ENCODE peak calls at places on chromosome 20, in six cellular contexts. H is fibroblast of lung, U is upper lobe of right lung, P is tibial nerve, E is right atrium auricular region, F is ovary. O is an unnamed sample.

GRCh38 chr20:38950254-38950653 is 11.9 kb upstream of the DHX35 start:
- DNase-seq in H (no peak), U (no peak), P (no peak), E (no peak), F (no peak), O (no peak)

GRCh38 chr20:19285424-19285823 is 73.0 kb downstream of the SLC24A3 start:
- DNase-seq in H (no peak), U (no peak), P (no peak), E (peak; percentile 50), F (no peak), O (no peak)

GRCh38 chr20:2707353-2708072 is 14.9 kb downstream of the EBF4 start:
- DNase-seq in H (no peak), U (no peak), P (no peak), E (peak; percentile 5), F (no peak), O (no peak)

GRCh38 chr20:7693761-7694160 is 246.5 kb downstream of the HAO1 start:
- DNase-seq in H (peak; percentile 91), U (no peak), P (no peak), E (no peak), F (no peak), O (no peak)

GRCh38 chr20:23629017-23629541 is 8.7 kb downstream of the CST3 start:
- DNase-seq in H (peak; percentile 81), U (no peak), P (peak; percentile 65), E (peak; percentile 83), F (no peak), O (peak; percentile 43)

GRCh38 chr20:58294497-58295455 is 14.7 kb upstream of the RAB22A start:
- DNase-seq in H (no peak), U (no peak), P (no peak), E (no peak), F (no peak), O (no peak)

GRCh38 chr20:1562622-1563021 is 5.1 kb upstream of the SIRPD start:
- DNase-seq in H (no peak), U (no peak), P (no peak), E (no peak), F (no peak), O (no peak)

GRCh38 chr20:44747166-44748004 is 1.7 kb downstream of the KCNK15 start:
- DNase-seq in H (peak; percentile 60), U (peak; percentile 83), P (peak; percentile 62), E (peak; percentile 85), F (peak; percentile 81), O (no peak)

GRCh38 chr20:39259010-39259803 is 297.1 kb downstream of the DHX35 start:
- DNase-seq in H (no peak), U (no peak), P (no peak), E (peak; percentile 32), F (no peak), O (no peak)

GRCh38 chr20:6067765-6068318 is 14.0 kb upstream of the LRRN4 start:
- DNase-seq in H (no peak), U (no peak), P (no peak), E (no peak), F (no peak), O (no peak)

GRCh38 chr20:6071162-6071695 is 17.4 kb upstream of the LRRN4 start:
- DNase-seq in H (no peak), U (no peak), P (no peak), E (no peak), F (no peak), O (no peak)

GRCh38 chr20:6074145-6074561 is 20.3 kb upstream of the LRRN4 start:
- DNase-seq in H (no peak), U (no peak), P (no peak), E (no peak), F (no peak), O (no peak)

GRCh38 chr20:6066582-6066981 is 12.7 kb upstream of the LRRN4 start:
- DNase-seq in H (no peak), U (no peak), P (no peak), E (no peak), F (no peak), O (no peak)

GRCh38 chr20:6069669-6070068 is 15.8 kb upstream of the LRRN4 start:
- DNase-seq in H (no peak), U (no peak), P (no peak), E (no peak), F (no peak), O (no peak)
- H3K27ac ChIP-seq in H (no peak overlapping the region), U (no peak overlapping the region), P (no peak overlapping the region), E (no peak overlapping the region), F (no peak overlapping the region), O (no peak overlapping the region)

DNA sequence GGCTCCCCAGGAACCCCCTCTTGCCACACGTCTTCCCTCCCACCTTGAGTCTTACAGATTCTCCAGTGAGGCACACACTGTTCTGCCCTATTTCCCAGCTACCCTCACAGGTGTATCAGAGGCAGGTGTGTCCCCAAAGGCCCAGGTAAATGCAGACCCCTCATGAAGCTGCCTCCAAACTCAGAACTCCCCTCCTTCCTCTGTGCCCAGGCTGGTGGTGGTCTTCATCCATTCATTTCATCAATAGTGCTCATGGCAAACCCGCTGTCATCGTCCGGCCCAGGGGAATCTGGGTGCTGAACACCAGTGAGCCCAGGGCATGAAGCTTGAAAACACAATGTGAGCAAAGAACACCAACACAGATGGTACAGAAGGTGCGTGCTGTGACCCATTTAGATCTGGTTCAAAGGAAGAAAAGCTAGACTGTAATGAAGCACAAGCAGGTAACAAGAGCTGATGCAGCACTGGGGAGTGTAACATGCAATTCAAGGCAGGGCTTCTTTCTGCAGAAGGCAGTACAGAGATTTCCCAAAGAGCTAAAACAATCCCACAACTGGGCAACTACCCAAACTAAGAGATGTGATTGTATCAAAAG is 213.2 kb downstream of the SYNDIG1 start:
- DNase-seq in H (no peak), U (peak; percentile 46), P (no peak), E (no peak), F (no peak), O (no peak)
- H3K36me3 ChIP-seq in H (no peaks in the 10 kb centered on the region), U (no peaks in the 10 kb centered on the region), P (no peaks in the 10 kb centered on the region), E (no peaks in the 10 kb centered on the region), F (no peaks in the 10 kb centered on the region), O (no peaks in the 10 kb centered on the region)

GRCh38 chr20:17663040-17663399 is 19.0 kb downstream of the RRBP1 start:
- DNase-seq in H (no peak), U (no peak), P (no peak), E (no peak), F (no peak), O (no peak)
- H3K27ac ChIP-seq in H (peak overlapping the region; percentile 61), U (no peak overlapping the region), P (peak overlapping the region; percentile 68), E (peak overlapping the region; percentile 77), F (peak overlapping the region; percentile 46), O (no peak overlapping the region)

DNA sequence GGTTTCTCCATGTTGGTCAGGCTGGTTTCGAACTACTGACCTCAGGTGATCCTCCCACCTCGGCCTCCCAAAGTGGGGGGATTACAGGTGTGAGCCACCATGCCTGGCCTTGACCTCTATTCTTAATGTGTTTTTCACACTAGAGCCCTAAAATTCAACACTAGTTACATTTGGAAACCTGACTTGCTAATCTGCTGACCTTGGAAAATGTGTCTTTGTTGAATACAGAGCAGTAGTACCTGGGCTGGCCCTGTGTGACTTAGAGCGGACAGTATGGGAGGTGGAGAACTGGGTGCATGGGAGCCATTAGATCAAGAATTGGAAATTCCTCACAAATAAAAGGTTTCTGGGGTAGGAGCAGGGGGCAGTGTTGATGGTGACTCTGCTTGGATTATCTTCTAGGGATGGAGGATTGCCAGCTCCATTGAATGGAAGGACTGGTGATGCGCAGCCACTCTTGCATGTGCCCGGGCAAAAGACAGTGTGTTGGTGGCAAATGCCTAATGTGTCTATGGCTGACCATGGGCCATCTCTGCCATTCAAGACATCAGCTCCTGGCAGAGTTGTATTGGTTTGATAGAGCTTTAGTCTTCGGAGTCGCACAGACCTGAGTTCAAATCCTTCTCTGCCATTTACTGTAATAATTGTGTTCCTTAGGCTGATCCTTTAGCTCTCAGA is 53.4 kb downstream of the RALY start:
- DNase-seq in H (no peak), U (no peak), P (no peak), E (no peak), F (no peak), O (no peak)
- H3K36me3 ChIP-seq in H (no peaks in the 10 kb centered on the region), U (no peaks in the 10 kb centered on the region), P (peaks cover 6% of the 10 kb centered on the region), E (no peaks in the 10 kb centered on the region), F (no peaks in the 10 kb centered on the region), O (peaks cover 18% of the 10 kb centered on the region)

DNA sequence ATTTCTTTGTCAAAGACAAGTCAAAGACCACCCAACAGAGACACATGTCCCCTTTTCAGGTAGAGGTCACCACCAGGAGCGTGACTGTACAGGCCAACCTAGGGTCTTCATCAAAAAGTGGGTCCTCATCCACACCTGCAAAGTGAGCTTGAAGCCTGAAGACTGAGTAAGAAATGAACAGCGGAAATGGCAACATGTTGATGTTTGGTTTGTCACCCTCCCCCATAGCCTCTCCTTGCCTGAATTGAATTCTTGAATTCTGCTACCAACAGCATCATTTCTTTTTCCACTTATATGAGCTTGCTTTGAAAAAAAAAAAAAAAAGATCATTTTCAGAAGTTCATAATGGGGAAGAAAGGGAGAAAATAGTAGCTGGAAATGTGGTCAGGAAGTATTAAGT is 104.4 kb downstream of the NFATC2 start:
- DNase-seq in H (no peak), U (no peak), P (no peak), E (no peak), F (no peak), O (no peak)
- H3K27ac ChIP-seq in H (no peak overlapping the region), U (no peak overlapping the region), P (no peak overlapping the region), E (no peak overlapping the region), F (no peak overlapping the region), O (no peak overlapping the region)

GRCh38 chr20:62313021-62313420 is 10.2 kb downstream of the ADRM1 start:
- DNase-seq in H (no peak), U (no peak), P (no peak), E (no peak), F (no peak), O (no peak)
- H3K36me3 ChIP-seq in H (peaks cover 55% of the 10 kb centered on the region), U (peaks cover 82% of the 10 kb centered on the region), P (peaks cover 96% of the 10 kb centered on the region), E (peaks cover 92% of the 10 kb centered on the region), F (no peaks in the 10 kb centered on the region), O (peaks cover 16% of the 10 kb centered on the region)

DNA sequence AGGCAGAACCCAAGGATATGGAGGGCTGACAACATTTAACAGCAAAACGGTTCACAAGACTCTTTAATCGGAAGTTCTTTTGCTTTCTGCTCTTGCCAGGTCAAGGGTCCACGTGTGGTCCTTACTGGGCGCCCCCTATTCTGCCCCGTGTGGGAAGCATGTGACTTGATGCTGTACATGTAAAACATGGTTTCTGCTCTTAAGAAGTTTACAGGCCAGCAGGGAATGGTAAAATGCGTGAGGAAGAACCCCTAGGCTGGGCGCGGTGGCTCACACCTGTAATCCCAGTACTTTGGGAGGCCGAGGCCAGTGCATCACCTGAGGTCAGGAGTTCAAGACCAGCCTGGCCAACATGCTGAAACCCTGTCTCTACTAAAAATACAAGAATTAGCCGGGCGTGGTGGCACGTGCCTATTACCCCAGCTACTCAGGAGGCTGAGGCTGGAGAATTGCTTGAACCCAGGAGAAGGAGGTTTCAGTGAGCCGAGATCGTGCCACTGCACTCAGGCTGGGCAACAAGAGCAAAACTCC is 19.3 kb downstream of the ZNF217 start:
- DNase-seq in H (no peak), U (no peak), P (no peak), E (peak; percentile 47), F (no peak), O (no peak)
- H3K27ac ChIP-seq in H (no peak overlapping the region), U (no peak overlapping the region), P (no peak overlapping the region), E (no peak overlapping the region), F (no peak overlapping the region), O (no peak overlapping the region)

O was measured in SJSA1.